ENCODE peak calls at places on chromosomes 6 and 20, in four cellular contexts. Y is HepG2, K is upper lobe of right lung, Z is left lung. G is an unnamed sample. For H3K4me1, the result is how much of the 10 kb centered on the place peaks cover.

GRCh38 chr6:145206247-145206907 is 528.9 kb downstream of the EPM2A start:
- DNase-seq in K (no peak), Y (no peak), Z (no peak), G (no peak)

GRCh38 chr20:13212750-13213149 is 8.3 kb upstream of the ISM1 start:
- DNase-seq in K (no peak), Y (no peak), Z (no peak), G (no peak)

GRCh38 chr20:37994512-37994911 is 38.7 kb downstream of the TTI1 start:
- DNase-seq in Y (peak), Z (no peak), K (peak), G (no peak)

GRCh38 chr6:11043961-11044711 is at the start of gene ELOVL2:
- DNase-seq in K (peak), Y (peak), Z (peak), G (peak)

GRCh38 chr6:79694623-79695311 is 63.6 kb downstream of the SH3BGRL2 start:
- DNase-seq in Z (no peak), K (no peak), Y (no peak), G (no peak)

GRCh38 chr20:47297746-47298145 is 58.8 kb downstream of the ZMYND8 start:
- DNase-seq in K (no peak), Z (no peak), Y (no peak), G (peak)

GRCh38 chr6:29938746-29939508 is 3.4 kb upstream of the HLA-A start:
- DNase-seq in Y (peak), K (no peak), Z (no peak), G (no peak)

GRCh38 chr6:37168809-37169457 is 1.0 kb upstream of the PIM1 start:
- DNase-seq in K (no peak), Y (no peak), Z (no peak), G (no peak)

GRCh38 chr20:32538526-32538918 is 46.6 kb downstream of the NOL4L start:
- DNase-seq in K (no peak), Z (peak), Y (no peak), G (no peak)

DNA sequence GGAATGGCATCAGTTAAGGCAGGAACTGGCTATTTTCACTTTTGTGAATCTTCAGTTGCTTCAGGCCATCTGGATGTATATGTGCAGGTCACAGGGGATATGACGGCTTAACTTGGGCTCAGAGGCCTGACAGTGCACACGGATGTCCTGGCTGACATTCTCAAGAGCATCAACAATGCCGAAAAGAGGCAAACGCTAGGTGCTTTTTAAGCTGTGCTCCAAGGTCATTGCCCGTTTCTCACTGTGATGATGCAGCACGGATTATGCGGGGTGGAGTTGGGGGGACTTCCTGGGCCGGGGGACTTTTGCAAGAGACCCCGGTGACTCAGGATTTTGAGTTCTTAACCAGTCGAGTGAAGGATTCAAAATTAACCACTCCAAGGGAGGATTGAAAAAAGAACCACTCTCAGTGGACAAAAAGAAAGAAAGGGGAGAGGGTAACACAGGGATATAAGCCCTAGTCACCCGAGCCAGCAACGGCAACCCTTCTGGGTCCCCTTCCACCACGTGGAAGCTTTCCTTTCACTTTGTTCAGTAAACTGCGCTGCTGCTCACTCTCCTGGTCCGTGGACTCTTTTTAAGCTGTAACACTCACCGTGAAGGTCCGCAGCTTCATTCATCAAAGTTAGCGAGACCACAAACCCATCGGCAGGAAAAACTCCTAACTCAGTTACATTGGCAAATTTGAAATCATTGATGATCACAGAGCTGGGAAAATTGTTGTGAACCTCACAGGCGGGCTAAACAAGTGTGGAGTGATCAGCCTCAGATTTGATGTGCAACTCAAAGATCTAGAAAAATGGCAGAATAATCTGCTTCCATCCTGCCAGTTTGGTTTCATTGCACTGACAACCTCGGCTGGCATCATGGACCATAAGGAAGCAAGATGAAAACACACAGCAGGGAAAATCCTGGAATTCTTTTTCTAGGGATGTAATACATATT is 199.2 kb downstream of the ARID1B start:
- DNase-seq in K (no peak), Z (no peak), Y (no peak), G (no peak)
- H3K4me3 ChIP-seq in K (peak), Z (no peak), Y (no peak), G (no peak)

DNA sequence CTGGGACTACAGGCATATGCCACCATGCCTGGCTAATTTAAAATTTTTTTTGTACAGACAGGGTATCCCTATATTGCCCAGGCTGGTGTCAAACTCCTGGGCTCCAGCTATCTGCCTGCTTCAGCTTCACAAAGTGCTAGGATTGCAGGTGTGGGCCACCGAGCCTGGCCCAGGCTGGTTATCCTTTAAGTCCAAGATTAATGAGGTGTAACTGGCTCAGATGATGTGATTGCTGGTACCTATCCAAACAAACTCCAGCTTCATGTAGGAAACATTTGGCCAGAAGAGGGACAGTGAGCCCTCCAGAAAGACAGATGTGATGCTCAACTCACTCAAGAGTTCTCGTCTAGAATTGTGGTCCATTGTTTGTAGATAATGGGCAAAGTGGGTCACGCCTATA is 9.2 kb upstream of the ZNF318 start:
- DNase-seq in Y (no peak), K (no peak), Z (no peak), G (no peak)
- H3K4me1 ChIP-seq in Y (under half), K (under half), Z (under half), G (under half)

GRCh38 chr6:28659250-28659566 is 133.5 kb downstream of the GPX5 start:
- DNase-seq in Z (no peak), Y (no peak), K (no peak), G (no peak)
- H3K4me3 ChIP-seq in Z (no peak), Y (peak), K (no peak), G (no peak)

GRCh38 chr20:61807426-61808160 is 258.1 kb downstream of the TAF4 start:
- DNase-seq in Y (no peak), Z (no peak), K (peak), G (peak)
- H3K4me1 ChIP-seq in Y (under half), Z (under half), K (under half), G (under half)

DNA sequence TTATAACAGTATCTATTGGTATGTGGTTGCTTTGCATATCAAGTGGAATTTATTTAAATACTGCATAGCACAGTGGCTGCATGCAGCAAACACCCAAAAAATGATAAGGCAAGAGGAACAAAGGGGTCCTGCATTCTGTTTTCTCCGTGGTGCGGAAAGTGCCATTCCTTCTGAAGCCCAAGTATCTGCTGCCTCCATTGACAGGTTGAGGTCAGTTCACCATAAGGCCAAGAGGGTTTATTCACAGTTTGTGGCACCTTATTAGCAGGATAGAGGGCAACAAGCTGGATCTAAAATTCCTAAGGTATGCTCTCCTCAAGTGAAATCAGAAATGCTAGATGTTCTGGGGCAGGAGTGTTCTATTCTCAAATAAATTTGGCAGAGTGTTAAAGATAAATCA is 9.3 kb downstream of the CARMIL1 start:
- DNase-seq in Z (no peak), Y (no peak), K (no peak), G (no peak)
- H3K4me3 ChIP-seq in Z (no peak), Y (no peak), K (no peak), G (no peak)

GRCh38 chr6:34658605-34659218 is 37.9 kb downstream of the ILRUN start:
- DNase-seq in K (no peak), Z (no peak), Y (no peak), G (no peak)

GRCh38 chr6:34656378-34657036 is 40.1 kb downstream of the ILRUN start:
- DNase-seq in K (no peak), Z (no peak), Y (peak), G (no peak)

GRCh38 chr6:34657037-34657306 is 39.6 kb downstream of the ILRUN start:
- DNase-seq in Z (no peak), Y (no peak), K (no peak), G (no peak)

GRCh38 chr6:34654061-34654460 is 42.5 kb downstream of the ILRUN start:
- DNase-seq in Y (no peak), K (no peak), Z (no peak), G (no peak)

DNA sequence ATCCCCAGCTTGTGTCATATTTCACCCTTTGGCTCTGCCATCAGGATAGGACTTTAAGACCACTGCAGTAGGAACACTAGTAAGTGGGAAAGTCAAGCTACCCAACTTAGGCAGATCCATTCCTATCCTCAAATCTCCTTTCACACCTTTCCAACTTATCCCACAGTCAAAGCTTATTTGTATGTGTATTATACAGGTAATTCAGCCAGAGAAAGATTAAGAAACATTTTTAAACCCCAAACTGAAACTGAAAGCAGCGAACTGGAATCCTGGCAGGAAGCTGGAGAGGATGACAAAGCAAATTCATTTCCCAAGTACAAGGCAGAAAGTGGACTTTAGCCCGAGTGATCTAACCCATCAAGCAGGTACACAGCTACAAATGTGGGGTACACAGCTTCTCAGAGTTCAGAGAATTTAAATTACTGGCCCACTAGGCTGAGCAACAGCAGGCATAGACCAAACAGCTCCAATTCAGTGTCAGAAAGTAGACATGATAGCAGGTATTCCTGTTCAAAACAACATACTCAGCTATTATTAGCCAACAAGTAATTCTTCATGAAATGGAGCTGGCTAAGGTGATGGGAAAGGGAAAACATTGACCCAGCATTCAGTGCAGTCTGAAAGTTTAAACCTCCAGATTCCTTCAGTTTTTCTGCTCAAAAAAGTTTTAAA is 39.1 kb downstream of the ILRUN start:
- DNase-seq in Z (no peak), K (no peak), Y (peak), G (no peak)
- H3K4me1 ChIP-seq in Z (half or more), K (under half), Y (half or more), G (under half)

GRCh38 chr6:56978530-56978929 is 23.6 kb downstream of the BEND6 start:
- DNase-seq in Y (peak), K (no peak), Z (no peak), G (no peak)

GRCh38 chr6:56984884-56985283 is 30.0 kb downstream of the BEND6 start:
- DNase-seq in Y (no peak), Z (no peak), K (no peak), G (no peak)

GRCh38 chr6:56986611-56987010 is 31.7 kb downstream of the BEND6 start:
- DNase-seq in Y (no peak), Z (no peak), K (no peak), G (no peak)

GRCh38 chr6:56988145-56988544 is 33.2 kb downstream of the BEND6 start:
- DNase-seq in K (no peak), Y (no peak), Z (no peak), G (no peak)

DNA sequence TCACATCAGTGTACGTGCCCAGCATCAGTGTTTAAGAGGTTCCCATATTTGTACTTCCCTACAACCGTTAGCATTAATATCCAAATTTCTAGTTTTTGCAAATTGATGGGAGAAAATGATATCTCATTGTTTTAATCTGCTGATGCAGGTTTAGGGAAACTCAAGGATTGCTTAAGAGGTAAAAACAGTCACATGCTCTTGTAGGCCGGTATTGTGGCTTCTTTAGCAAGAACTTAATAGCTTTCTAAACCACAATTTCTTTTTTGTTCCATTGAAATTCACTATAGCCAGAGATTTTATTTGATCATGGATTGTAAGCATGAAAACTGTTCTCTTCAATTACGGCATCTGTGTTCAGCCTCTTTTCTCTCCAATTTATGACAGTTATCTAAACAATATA is 29.5 kb downstream of the BEND6 start:
- DNase-seq in K (no peak), Y (no peak), Z (no peak), G (no peak)
- H3K4me3 ChIP-seq in K (no peak), Y (no peak), Z (no peak), G (no peak)

DNA sequence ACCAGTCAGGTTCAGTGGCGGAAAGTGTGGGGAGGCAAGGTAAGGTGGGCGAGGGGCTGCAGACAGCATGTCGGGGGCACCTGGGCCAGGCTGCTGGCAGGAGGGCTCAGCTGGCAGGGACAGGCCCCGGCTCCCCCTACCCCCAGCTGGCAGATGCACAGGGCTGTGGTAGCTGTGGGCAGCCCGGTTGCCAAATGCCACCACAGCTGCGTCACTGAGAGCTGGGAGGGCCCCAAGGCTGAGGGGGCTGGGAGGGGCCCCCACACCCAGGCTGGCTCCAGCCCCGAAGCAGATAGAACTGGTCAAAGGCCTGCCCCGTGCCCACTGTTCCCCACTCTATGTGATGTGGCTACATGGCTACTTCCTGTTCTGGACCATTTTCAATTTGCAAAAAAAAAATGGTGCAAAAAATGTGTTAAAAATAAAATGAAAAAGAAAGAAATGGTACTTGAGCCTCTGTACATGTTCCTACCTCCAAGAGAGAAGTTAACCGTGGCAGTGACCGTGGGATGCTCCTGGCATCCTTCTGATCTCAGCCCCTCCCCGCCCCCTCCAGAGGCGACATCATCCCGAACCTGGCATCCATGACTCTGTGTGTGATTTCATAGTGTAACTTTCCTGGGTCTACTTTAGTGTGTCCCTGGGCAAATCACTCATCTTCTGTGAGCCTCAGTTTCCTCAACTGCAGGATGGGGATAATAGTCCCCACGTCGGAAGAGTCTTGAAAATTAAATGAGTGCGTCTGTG is 64.4 kb downstream of the UBE2V1 start:
- DNase-seq in Y (no peak), Z (no peak), K (no peak), G (peak)
- H3K4me1 ChIP-seq in Y (under half), Z (under half), K (under half), G (under half)